ENCODE peak calls at places on chromosomes 16 and 17, in ten cellular contexts. One of them, this sample, is unnamed.

GRCh38 chr17:75950850-75951554 is 10.2 kb upstream of the FBF1 start:
- DNase-seq in fibroblast of lung: peak; percentile 61
- DNase-seq in left ventricle myocardium inferior: no peak
- DNase-seq in body of pancreas: no peak
- DNase-seq in left lung: no peak
- DNase-seq in psoas muscle: no peak
- DNase-seq in heart right ventricle: no peak
- DNase-seq in astrocyte: peak; percentile 49
- DNase-seq in ovary: no peak
- DNase-seq in aorta: no peak
- DNase-seq in this sample: no peak

GRCh38 chr16:1770328-1771071 is 843 bp downstream of the NME3 start:
- DNase-seq in fibroblast of lung: peak; percentile 69
- DNase-seq in left lung: peak; percentile 61
- DNase-seq in heart right ventricle: peak; percentile 75
- DNase-seq in ovary: peak; percentile 75
- DNase-seq in psoas muscle: peak; percentile 84
- DNase-seq in astrocyte: peak; percentile 61
- DNase-seq in body of pancreas: peak; percentile 84
- DNase-seq in left ventricle myocardium inferior: peak; percentile 62
- DNase-seq in aorta: peak; percentile 91
- DNase-seq in this sample: no peak

GRCh38 chr16:30066882-30067583 is 1.5 kb downstream of the ALDOA start:
- DNase-seq in fibroblast of lung: no peak
- DNase-seq in heart right ventricle: peak; percentile 56
- DNase-seq in aorta: no peak
- DNase-seq in psoas muscle: peak; percentile 89
- DNase-seq in left lung: no peak
- DNase-seq in astrocyte: no peak
- DNase-seq in left ventricle myocardium inferior: peak; percentile 55
- DNase-seq in ovary: no peak
- DNase-seq in body of pancreas: no peak
- DNase-seq in this sample: no peak

GRCh38 chr17:78137392-78138203 is 7.0 kb downstream of the TMC8 start:
- DNase-seq in fibroblast of lung: no peak
- DNase-seq in ovary: no peak
- DNase-seq in left lung: no peak
- DNase-seq in astrocyte: no peak
- DNase-seq in body of pancreas: no peak
- DNase-seq in left ventricle myocardium inferior: no peak
- DNase-seq in heart right ventricle: no peak
- DNase-seq in psoas muscle: no peak
- DNase-seq in aorta: no peak
- DNase-seq in this sample: no peak

GRCh38 chr17:16044484-16044883 is 44.9 kb downstream of the TTC19 start:
- DNase-seq in left lung: no peak
- DNase-seq in ovary: no peak
- DNase-seq in fibroblast of lung: no peak
- DNase-seq in astrocyte: no peak
- DNase-seq in psoas muscle: no peak
- DNase-seq in aorta: no peak
- DNase-seq in body of pancreas: no peak
- DNase-seq in heart right ventricle: no peak
- DNase-seq in left ventricle myocardium inferior: no peak
- DNase-seq in this sample: no peak

GRCh38 chr16:21253470-21253869 is 20.0 kb downstream of the ANKS4B start:
- DNase-seq in heart right ventricle: no peak
- DNase-seq in fibroblast of lung: no peak
- DNase-seq in psoas muscle: no peak
- DNase-seq in body of pancreas: no peak
- DNase-seq in left lung: no peak
- DNase-seq in ovary: no peak
- DNase-seq in astrocyte: no peak
- DNase-seq in left ventricle myocardium inferior: no peak
- DNase-seq in aorta: no peak
- DNase-seq in this sample: no peak

GRCh38 chr16:9183682-9184353 is 92.4 kb downstream of the HAPSTR1 start:
- DNase-seq in heart right ventricle: no peak
- DNase-seq in aorta: no peak
- DNase-seq in ovary: no peak
- DNase-seq in body of pancreas: no peak
- DNase-seq in fibroblast of lung: no peak
- DNase-seq in psoas muscle: no peak
- DNase-seq in astrocyte: no peak
- DNase-seq in left ventricle myocardium inferior: no peak
- DNase-seq in left lung: no peak
- DNase-seq in this sample: no peak

GRCh38 chr16:86029131-86029741 is 130.3 kb downstream of the IRF8 start:
- DNase-seq in left lung: peak; percentile 29
- DNase-seq in fibroblast of lung: peak; percentile 63
- DNase-seq in left ventricle myocardium inferior: peak; percentile 38
- DNase-seq in ovary: no peak
- DNase-seq in heart right ventricle: peak; percentile 60
- DNase-seq in aorta: peak; percentile 77
- DNase-seq in psoas muscle: peak; percentile 59
- DNase-seq in body of pancreas: no peak
- DNase-seq in astrocyte: peak; percentile 56
- DNase-seq in this sample: no peak

GRCh38 chr17:41653421-41654133 is 29.2 kb upstream of the KRT17 start:
- DNase-seq in heart right ventricle: no peak
- DNase-seq in astrocyte: no peak
- DNase-seq in left ventricle myocardium inferior: no peak
- DNase-seq in fibroblast of lung: no peak
- DNase-seq in left lung: no peak
- DNase-seq in ovary: no peak
- DNase-seq in psoas muscle: peak; percentile 34
- DNase-seq in body of pancreas: no peak
- DNase-seq in aorta: no peak
- DNase-seq in this sample: no peak

GRCh38 chr17:4944554-4945175 is 3.7 kb downstream of the PFN1 start:
- DNase-seq in psoas muscle: peak; percentile 48
- DNase-seq in heart right ventricle: no peak
- DNase-seq in aorta: no peak
- DNase-seq in left lung: no peak
- DNase-seq in ovary: no peak
- DNase-seq in left ventricle myocardium inferior: no peak
- DNase-seq in fibroblast of lung: no peak
- DNase-seq in astrocyte: no peak
- DNase-seq in body of pancreas: no peak
- DNase-seq in this sample: no peak
- H3K4me3 ChIP-seq in psoas muscle: peak overlapping the region; percentile 97
- H3K4me3 ChIP-seq in heart right ventricle: no peak overlapping the region
- H3K4me3 ChIP-seq in aorta: no peak overlapping the region
- H3K4me3 ChIP-seq in left lung: peak overlapping the region; percentile 100
- H3K4me3 ChIP-seq in ovary: no peak overlapping the region
- H3K4me3 ChIP-seq in left ventricle myocardium inferior: peak overlapping the region; percentile 99
- H3K4me3 ChIP-seq in fibroblast of lung: peak overlapping the region; percentile 32
- H3K4me3 ChIP-seq in astrocyte: peak overlapping the region; percentile 82
- H3K4me3 ChIP-seq in body of pancreas: no peak overlapping the region
- H3K4me3 ChIP-seq in this sample: no peak overlapping the region

GRCh38 chr16:89906141-89907025 is 12.3 kb upstream of the MC1R start:
- DNase-seq in aorta: no peak
- DNase-seq in fibroblast of lung: no peak
- DNase-seq in body of pancreas: no peak
- DNase-seq in astrocyte: no peak
- DNase-seq in left ventricle myocardium inferior: no peak
- DNase-seq in heart right ventricle: no peak
- DNase-seq in ovary: peak; percentile 18
- DNase-seq in left lung: no peak
- DNase-seq in psoas muscle: peak; percentile 49
- DNase-seq in this sample: no peak

GRCh38 chr16:89903908-89904515 is 14.7 kb upstream of the MC1R start:
- DNase-seq in left ventricle myocardium inferior: no peak
- DNase-seq in left lung: no peak
- DNase-seq in heart right ventricle: no peak
- DNase-seq in aorta: peak; percentile 73
- DNase-seq in psoas muscle: peak; percentile 52
- DNase-seq in ovary: no peak
- DNase-seq in body of pancreas: no peak
- DNase-seq in fibroblast of lung: no peak
- DNase-seq in astrocyte: no peak
- DNase-seq in this sample: no peak

GRCh38 chr16:89907055-89907814 is 11.4 kb upstream of the MC1R start:
- DNase-seq in heart right ventricle: no peak
- DNase-seq in astrocyte: no peak
- DNase-seq in body of pancreas: no peak
- DNase-seq in aorta: no peak
- DNase-seq in ovary: no peak
- DNase-seq in psoas muscle: peak; percentile 40
- DNase-seq in left ventricle myocardium inferior: no peak
- DNase-seq in left lung: no peak
- DNase-seq in fibroblast of lung: no peak
- DNase-seq in this sample: no peak

GRCh38 chr16:89904606-89905510 is 13.8 kb upstream of the MC1R start:
- DNase-seq in aorta: peak; percentile 71
- DNase-seq in astrocyte: no peak
- DNase-seq in left ventricle myocardium inferior: no peak
- DNase-seq in fibroblast of lung: no peak
- DNase-seq in heart right ventricle: no peak
- DNase-seq in body of pancreas: no peak
- DNase-seq in psoas muscle: peak; percentile 56
- DNase-seq in left lung: no peak
- DNase-seq in ovary: no peak
- DNase-seq in this sample: no peak

DNA sequence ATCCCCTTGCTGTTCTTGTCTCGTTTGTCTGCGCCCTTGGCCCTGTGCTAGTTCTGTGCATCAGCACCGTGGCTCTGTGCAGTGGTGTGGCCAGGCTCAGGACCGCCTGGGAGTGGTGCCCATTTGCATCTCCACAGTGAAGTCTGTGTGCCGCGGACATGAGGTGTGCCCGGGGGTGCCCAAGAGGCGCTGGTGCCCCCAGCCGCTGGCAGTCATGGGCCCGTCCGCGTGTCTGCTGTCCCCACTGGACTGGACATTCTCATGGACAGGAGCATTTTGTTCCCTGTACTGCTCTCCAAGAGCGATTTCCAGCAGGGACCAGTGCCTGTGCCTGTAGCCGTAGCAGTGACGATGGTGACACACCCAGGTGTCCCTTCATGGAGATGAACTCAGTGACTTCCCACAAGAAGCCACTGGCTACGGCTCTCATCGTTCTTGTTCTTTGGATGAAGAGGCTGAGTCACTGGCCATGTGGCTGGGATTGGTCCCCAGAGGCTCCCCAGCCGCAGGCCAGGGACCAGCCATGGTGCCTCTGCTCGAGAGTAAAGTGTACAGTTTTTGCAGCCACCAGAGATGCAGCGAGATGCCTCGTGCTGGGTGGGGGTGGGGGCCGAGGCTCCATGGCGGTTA is 13.0 kb upstream of the MC1R start:
- DNase-seq in left lung: no peak
- DNase-seq in aorta: peak; percentile 78
- DNase-seq in body of pancreas: no peak
- DNase-seq in ovary: peak; percentile 16
- DNase-seq in astrocyte: no peak
- DNase-seq in left ventricle myocardium inferior: no peak
- DNase-seq in heart right ventricle: no peak
- DNase-seq in fibroblast of lung: no peak
- DNase-seq in psoas muscle: peak; percentile 39
- DNase-seq in this sample: no peak
- H3K36me3 ChIP-seq in left lung: no peaks in the 10 kb centered on the region
- H3K36me3 ChIP-seq in aorta: peaks cover 14% of the 10 kb centered on the region
- H3K36me3 ChIP-seq in body of pancreas: peaks cover 8% of the 10 kb centered on the region
- H3K36me3 ChIP-seq in ovary: no peaks in the 10 kb centered on the region
- H3K36me3 ChIP-seq in astrocyte: peaks cover 16% of the 10 kb centered on the region
- H3K36me3 ChIP-seq in left ventricle myocardium inferior: peaks cover 62% of the 10 kb centered on the region
- H3K36me3 ChIP-seq in heart right ventricle: peaks cover 70% of the 10 kb centered on the region
- H3K36me3 ChIP-seq in fibroblast of lung: peaks cover 45% of the 10 kb centered on the region
- H3K36me3 ChIP-seq in psoas muscle: peaks cover 68% of the 10 kb centered on the region
- H3K36me3 ChIP-seq in this sample: peaks cover 67% of the 10 kb centered on the region

DNA sequence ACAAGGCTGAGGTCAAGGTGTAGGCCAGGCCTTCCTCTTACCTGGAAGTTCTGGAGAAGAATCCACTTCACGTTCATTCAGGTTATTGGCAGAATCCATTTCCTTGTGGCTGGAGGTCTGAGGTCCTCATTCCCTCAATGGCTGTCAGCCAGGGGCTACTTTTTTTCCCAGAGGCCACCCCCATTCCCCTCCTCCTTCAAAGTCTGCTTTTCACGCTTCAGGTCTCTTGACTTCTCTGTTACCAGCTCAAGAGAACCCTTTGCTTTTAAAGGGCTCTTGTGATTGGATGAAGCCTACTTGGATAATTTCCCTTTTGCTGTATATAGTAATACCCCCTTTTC is 55.1 kb upstream of the LGALS9 start:
- DNase-seq in fibroblast of lung: no peak
- DNase-seq in left lung: no peak
- DNase-seq in heart right ventricle: no peak
- DNase-seq in body of pancreas: no peak
- DNase-seq in psoas muscle: no peak
- DNase-seq in left ventricle myocardium inferior: no peak
- DNase-seq in aorta: no peak
- DNase-seq in ovary: no peak
- DNase-seq in astrocyte: no peak
- DNase-seq in this sample: no peak
- H3K4me1 ChIP-seq in fibroblast of lung: peaks cover 4% of the 10 kb centered on the region
- H3K4me1 ChIP-seq in left lung: peaks cover 15% of the 10 kb centered on the region
- H3K4me1 ChIP-seq in heart right ventricle: peaks cover 16% of the 10 kb centered on the region
- H3K4me1 ChIP-seq in body of pancreas: peaks cover 92% of the 10 kb centered on the region
- H3K4me1 ChIP-seq in psoas muscle: peaks cover 64% of the 10 kb centered on the region
- H3K4me1 ChIP-seq in left ventricle myocardium inferior: peaks cover 41% of the 10 kb centered on the region
- H3K4me1 ChIP-seq in aorta: no peaks in the 10 kb centered on the region
- H3K4me1 ChIP-seq in ovary: peaks cover 8% of the 10 kb centered on the region
- H3K4me1 ChIP-seq in astrocyte: peaks cover 46% of the 10 kb centered on the region
- H3K4me1 ChIP-seq in this sample: peaks cover 70% of the 10 kb centered on the region

GRCh38 chr17:39938140-39938869 is 10.8 kb downstream of the LRRC3C start:
- DNase-seq in aorta: no peak
- DNase-seq in heart right ventricle: no peak
- DNase-seq in ovary: no peak
- DNase-seq in body of pancreas: no peak
- DNase-seq in fibroblast of lung: no peak
- DNase-seq in left ventricle myocardium inferior: no peak
- DNase-seq in left lung: no peak
- DNase-seq in psoas muscle: no peak
- DNase-seq in astrocyte: no peak
- DNase-seq in this sample: no peak

GRCh38 chr17:39937462-39937861 is 9.9 kb downstream of the LRRC3C start:
- DNase-seq in ovary: no peak
- DNase-seq in aorta: no peak
- DNase-seq in astrocyte: no peak
- DNase-seq in body of pancreas: no peak
- DNase-seq in heart right ventricle: no peak
- DNase-seq in psoas muscle: no peak
- DNase-seq in fibroblast of lung: no peak
- DNase-seq in left lung: no peak
- DNase-seq in left ventricle myocardium inferior: no peak
- DNase-seq in this sample: no peak

GRCh38 chr17:39934324-39934723 is 6.8 kb downstream of the LRRC3C start:
- DNase-seq in left lung: no peak
- DNase-seq in fibroblast of lung: no peak
- DNase-seq in astrocyte: no peak
- DNase-seq in heart right ventricle: no peak
- DNase-seq in left ventricle myocardium inferior: no peak
- DNase-seq in ovary: no peak
- DNase-seq in psoas muscle: no peak
- DNase-seq in aorta: no peak
- DNase-seq in body of pancreas: no peak
- DNase-seq in this sample: no peak

GRCh38 chr17:39939031-39939430 is 11.5 kb downstream of the LRRC3C start:
- DNase-seq in psoas muscle: no peak
- DNase-seq in heart right ventricle: no peak
- DNase-seq in body of pancreas: no peak
- DNase-seq in ovary: no peak
- DNase-seq in left ventricle myocardium inferior: no peak
- DNase-seq in astrocyte: no peak
- DNase-seq in aorta: no peak
- DNase-seq in fibroblast of lung: no peak
- DNase-seq in left lung: no peak
- DNase-seq in this sample: no peak

GRCh38 chr17:39935896-39936295 is 8.4 kb downstream of the LRRC3C start:
- DNase-seq in heart right ventricle: no peak
- DNase-seq in body of pancreas: no peak
- DNase-seq in astrocyte: peak; percentile 11
- DNase-seq in ovary: no peak
- DNase-seq in left lung: no peak
- DNase-seq in psoas muscle: no peak
- DNase-seq in left ventricle myocardium inferior: no peak
- DNase-seq in fibroblast of lung: peak; percentile 29
- DNase-seq in aorta: no peak
- DNase-seq in this sample: no peak
- H3K4me3 ChIP-seq in heart right ventricle: no peak overlapping the region
- H3K4me3 ChIP-seq in body of pancreas: no peak overlapping the region
- H3K4me3 ChIP-seq in astrocyte: no peak overlapping the region
- H3K4me3 ChIP-seq in ovary: no peak overlapping the region
- H3K4me3 ChIP-seq in left lung: no peak overlapping the region
- H3K4me3 ChIP-seq in psoas muscle: no peak overlapping the region
- H3K4me3 ChIP-seq in left ventricle myocardium inferior: no peak overlapping the region
- H3K4me3 ChIP-seq in fibroblast of lung: no peak overlapping the region
- H3K4me3 ChIP-seq in aorta: no peak overlapping the region
- H3K4me3 ChIP-seq in this sample: no peak overlapping the region

This sample was measured in SJSA1.